ENCODE peak calls at places on chromosomes 5 and 9, in six cellular contexts. P is IMR-90, R is fibroblast of lung, U is cardiac muscle cell, L is right lobe of liver, D is esophagus muscularis mucosa. C is an unnamed sample. For H3K4me1, the result is how much of the 10 kb centered on the place peaks cover.

GRCh38 chr5:68273717-68274409 is 58.3 kb downstream of the PIK3R1 start:
- DNase-seq in D (no peak), R (no peak), L (no peak), U (no peak), P (no peak), C (no peak)

GRCh38 chr9:116154334-116154975 is 864 bp downstream of the PAPPA start:
- DNase-seq in U (peak), R (no peak), D (no peak), L (peak), P (no peak), C (peak)

GRCh38 chr5:156942064-156942463 is 21.0 kb downstream of the TIMD4 start:
- DNase-seq in P (no peak), L (no peak), U (no peak), D (no peak), R (no peak), C (no peak)

GRCh38 chr5:61229416-61229815 is 67.1 kb upstream of the SMIM15 start:
- DNase-seq in R (no peak), D (no peak), L (no peak), U (peak), P (no peak), C (no peak)

GRCh38 chr5:76521240-76521758 is 101.9 kb downstream of the F2RL2 start:
- DNase-seq in R (peak), U (peak), P (peak), D (no peak), L (no peak), C (no peak)

GRCh38 chr5:159469496-159470370 is 139.4 kb upstream of the IL12B start:
- DNase-seq in P (no peak), U (no peak), L (no peak), R (peak), D (peak), C (no peak)

GRCh38 chr9:21811914-21812313 is 9.5 kb downstream of the MTAP start:
- DNase-seq in L (no peak), D (no peak), P (no peak), U (no peak), R (no peak), C (no peak)

GRCh38 chr5:67476531-67476930 is 279.9 kb upstream of the CD180 start:
- DNase-seq in U (no peak), R (peak), L (no peak), P (no peak), D (no peak), C (no peak)

GRCh38 chr9:127498298-127498697 is 47.0 kb downstream of the LRSAM1 start:
- DNase-seq in P (no peak), L (no peak), R (no peak), D (no peak), U (no peak), C (no peak)

GRCh38 chr5:148976569-148977321 is 86.1 kb downstream of the SH3TC2 start:
- DNase-seq in U (no peak), L (no peak), D (no peak), R (peak), P (peak), C (no peak)

GRCh38 chr5:128649183-128649582 is 111.1 kb upstream of the FBN2 start:
- DNase-seq in D (no peak), R (no peak), P (peak), U (peak), L (no peak), C (no peak)

GRCh38 chr5:132283423-132284043 is 10.7 kb upstream of the SLC22A4 start:
- DNase-seq in R (peak), L (no peak), P (peak), D (peak), U (peak), C (no peak)

GRCh38 chr5:59843511-59844230 is 49.9 kb downstream of the PDE4D start:
- DNase-seq in D (no peak), R (no peak), L (no peak), U (no peak), P (peak), C (no peak)
- H3K27ac ChIP-seq in D (no peak), R (no peak), L (no peak), U (no peak), P (no peak), C (no peak)

GRCh38 chr5:106474066-106474465 is 1196.7 kb downstream of the EFNA5 start:
- DNase-seq in D (no peak), U (no peak), R (no peak), L (no peak), P (no peak), C (no peak)

GRCh38 chr5:106481375-106481774 is 1189.4 kb downstream of the EFNA5 start:
- DNase-seq in L (no peak), R (peak), D (no peak), P (peak), U (no peak), C (no peak)

GRCh38 chr5:106476630-106477029 is 1194.1 kb downstream of the EFNA5 start:
- DNase-seq in D (no peak), R (no peak), L (no peak), P (no peak), U (no peak), C (no peak)
- H3K4me1 ChIP-seq in D (under half), R (under half), L (under half), P (under half), U (under half), C (under half)

GRCh38 chr9:97694768-97695167 is 2.4 kb downstream of the XPA start:
- DNase-seq in R (no peak), D (no peak), U (no peak), L (no peak), P (no peak), C (no peak)

GRCh38 chr9:97697837-97698236 is 697 bp upstream of the XPA start:
- DNase-seq in P (no peak), R (no peak), U (no peak), D (no peak), L (no peak), C (no peak)

GRCh38 chr9:97696025-97696822 is 916 bp downstream of the XPA start:
- DNase-seq in D (no peak), U (peak), R (peak), P (peak), L (no peak), C (no peak)

GRCh38 chr9:97696823-97697601 is at the start of gene XPA:
- DNase-seq in L (peak), R (peak), D (peak), P (peak), U (peak), C (peak)

DNA sequence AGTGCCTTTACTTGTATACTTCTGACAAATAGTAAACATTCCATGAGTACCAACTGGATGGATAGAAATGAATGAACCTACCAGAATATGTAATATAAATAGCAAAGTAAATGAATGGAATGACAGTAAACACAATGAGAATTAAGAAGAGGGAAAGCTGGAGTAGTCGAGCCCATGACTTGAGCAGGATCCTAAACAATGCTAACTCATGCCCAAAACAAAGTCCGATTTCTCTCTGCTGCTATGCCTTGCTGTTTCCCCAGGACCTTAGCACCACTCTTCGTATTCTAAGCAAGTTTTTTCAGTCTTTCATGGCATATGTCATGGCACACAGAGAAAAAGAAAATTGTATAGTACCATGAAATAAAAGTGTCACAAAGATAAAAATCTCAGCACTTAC is 1.8 kb downstream of the XPA start:
- DNase-seq in D (no peak), R (no peak), U (no peak), P (no peak), L (no peak), C (no peak)
- H3K27ac ChIP-seq in D (no peak), R (no peak), U (no peak), P (no peak), L (no peak), C (no peak)

DNA sequence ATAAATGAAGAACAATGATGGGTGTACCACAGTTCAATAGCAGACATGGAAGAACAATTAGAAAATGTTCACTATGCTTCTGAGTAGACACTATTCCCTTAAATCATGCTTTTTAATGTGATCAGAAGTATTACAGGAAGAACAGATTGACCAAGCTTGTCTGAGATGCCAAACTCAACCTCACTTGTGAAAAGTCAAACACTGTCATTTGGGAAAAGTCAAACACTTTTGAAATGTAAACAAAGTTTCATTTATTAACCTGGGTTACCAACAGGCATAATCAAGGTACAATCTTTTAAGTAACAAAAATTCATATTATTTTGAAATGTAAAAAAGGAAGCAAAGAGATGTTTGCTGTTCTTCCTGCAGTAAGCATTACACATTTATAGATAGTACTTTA is 19.2 kb downstream of the RAB14 start:
- DNase-seq in R (no peak), U (no peak), L (no peak), P (no peak), D (no peak), C (no peak)
- H3K4me1 ChIP-seq in R (under half), U (under half), L (half or more), P (under half), D (half or more), C (under half)

GRCh38 chr5:89480406-89481007 is 597.5 kb upstream of the MEF2C start:
- DNase-seq in D (no peak), R (peak), P (no peak), U (no peak), L (no peak), C (no peak)

GRCh38 chr5:89484962-89485361 is 602.0 kb upstream of the MEF2C start:
- DNase-seq in R (no peak), U (no peak), D (no peak), L (no peak), P (no peak), C (no peak)
- H3K27ac ChIP-seq in R (no peak), U (no peak), D (no peak), L (no peak), P (no peak), C (no peak)

C was measured in aorta.